ENCODE peak calls at places on chromosomes 7 and 10, in five cellular contexts. S is bronchial epithelial cell, P is OCI-LY7, D is transverse colon, X is body of pancreas. K is an unnamed sample.

GRCh38 chr7:150845471-150845870 is 6.8 kb upstream of the AOC1 start:
- DNase-seq in S (no peak), D (peak; percentile 26), P (no peak), X (no peak), K (no peak)

GRCh38 chr10:8311526-8312070 is 257.1 kb downstream of the GATA3 start:
- DNase-seq in P (no peak), S (no peak), D (no peak), X (no peak), K (no peak)

GRCh38 chr10:71975891-71976725 is 11.9 kb downstream of the CHST3 start:
- DNase-seq in S (peak; percentile 69), D (peak; percentile 45), X (no peak), P (no peak), K (no peak)

GRCh38 chr10:115045516-115045915 is 47.6 kb upstream of the ATRNL1 start:
- DNase-seq in P (no peak), S (no peak), D (no peak), X (peak; percentile 23), K (no peak)

GRCh38 chr10:5959581-5960069 is 17.7 kb downstream of the IL15RA start:
- DNase-seq in X (no peak), P (no peak), D (no peak), S (no peak), K (no peak)

GRCh38 chr10:132111871-132112341 is 46.2 kb downstream of the JAKMIP3 start:
- DNase-seq in D (no peak), X (peak; percentile 2), P (no peak), S (no peak), K (no peak)

GRCh38 chr7:2019693-2020511 is 212.8 kb downstream of the MAD1L1 start:
- DNase-seq in D (peak; percentile 41), P (no peak), X (peak; percentile 30), S (peak; percentile 5), K (peak; percentile 88)

GRCh38 chr7:157445246-157445955 is 108.6 kb downstream of the DNAJB6 start:
- DNase-seq in S (no peak), X (no peak), D (no peak), P (no peak), K (no peak)

GRCh38 chr7:50353894-50354595 is 49.5 kb downstream of the IKZF1 start:
- DNase-seq in D (no peak), S (no peak), X (no peak), P (no peak), K (no peak)

GRCh38 chr10:1739751-1740150 is 2.4 kb upstream of the ADARB2 start:
- DNase-seq in S (no peak), X (no peak), P (no peak), D (no peak), K (no peak)

GRCh38 chr10:110684800-110685446 is 40.8 kb downstream of the RBM20 start:
- DNase-seq in S (no peak), X (no peak), P (no peak), D (no peak), K (peak; percentile 22)

GRCh38 chr10:8369666-8370065 is 315.2 kb downstream of the GATA3 start:
- DNase-seq in X (no peak), P (no peak), D (no peak), S (peak; percentile 30), K (no peak)

GRCh38 chr10:33703897-33704825 is 369.7 kb upstream of the NRP1 start:
- DNase-seq in X (no peak), S (peak; percentile 74), P (no peak), D (no peak), K (peak; percentile 70)

GRCh38 chr7:7526006-7526405 is 9.7 kb downstream of the COL28A1 start:
- DNase-seq in D (no peak), S (no peak), X (no peak), P (no peak), K (no peak)

GRCh38 chr10:125159932-125160855 is at the start of gene CTBP2:
- DNase-seq in S (no peak), D (peak; percentile 59), P (no peak), X (peak; percentile 64), K (no peak)

GRCh38 chr7:106126170-106126938 is 14.2 kb upstream of the SYPL1 start:
- DNase-seq in S (peak; percentile 82), X (no peak), P (no peak), D (peak; percentile 42), K (no peak)

GRCh38 chr10:61899997-61900828 is 1.3 kb upstream of the ARID5B start:
- DNase-seq in S (peak; percentile 90), X (peak; percentile 61), P (peak; percentile 92), D (peak; percentile 85), K (no peak)

GRCh38 chr7:106377847-106378361 is 93.1 kb upstream of the NAMPT start:
- DNase-seq in X (no peak), D (no peak), P (no peak), S (no peak), K (no peak)

GRCh38 chr10:122786269-122786668 is 59.4 kb downstream of the CUZD1 start:
- DNase-seq in X (no peak), D (no peak), P (peak; percentile 11), S (peak; percentile 18), K (no peak)

GRCh38 chr10:127736915-127737562 is at the start of gene FOXI2:
- DNase-seq in S (no peak), P (no peak), D (no peak), X (no peak), K (no peak)

GRCh38 chr7:48038815-48039496 is 3.6 kb downstream of the C7orf57 start:
- DNase-seq in P (no peak), D (no peak), S (no peak), X (no peak), K (no peak)

GRCh38 chr10:14396441-14397048 is 65.8 kb upstream of the FRMD4A start:
- DNase-seq in X (no peak), D (no peak), S (no peak), P (no peak), K (no peak)

GRCh38 chr7:153370092-153370491 is 610.5 kb downstream of the ACTR3B start:
- DNase-seq in S (no peak), D (no peak), X (no peak), P (no peak), K (no peak)

GRCh38 chr10:27038168-27038567 is 62.1 kb downstream of the ANKRD26 start:
- DNase-seq in X (no peak), D (no peak), S (no peak), P (no peak), K (no peak)

GRCh38 chr10:50512214-50512595 is 111.6 kb downstream of the SGMS1 start:
- DNase-seq in P (no peak), S (no peak), D (no peak), X (no peak), K (no peak)

GRCh38 chr7:116522247-116522646 is 2.6 kb upstream of the CAV1 start:
- DNase-seq in D (no peak), X (no peak), P (no peak), S (peak; percentile 96), K (peak; percentile 62)

GRCh38 chr7:52168085-52168484 is 851.5 kb upstream of the COBL start:
- DNase-seq in X (no peak), D (no peak), S (no peak), P (peak; percentile 1), K (no peak)

GRCh38 chr10:97676770-97677581 is 10.1 kb downstream of the AVPI1 start:
- DNase-seq in D (peak; percentile 53), S (peak; percentile 65), X (peak; percentile 47), P (peak; percentile 69), K (no peak)

GRCh38 chr10:22086730-22087364 is 83.3 kb upstream of the DNAJC1 start:
- DNase-seq in X (peak; percentile 95), S (peak; percentile 67), D (peak; percentile 66), P (no peak), K (peak; percentile 28)

GRCh38 chr7:81791578-81792524 is 22.0 kb upstream of the HGF start:
- DNase-seq in D (no peak), X (no peak), P (peak; percentile 39), S (no peak), K (no peak)

GRCh38 chr7:93860261-93860660 is 30.3 kb downstream of the TFPI2 start:
- DNase-seq in S (peak; percentile 96), D (no peak), P (no peak), X (no peak), K (no peak)

GRCh38 chr7:50336909-50337703 is 32.6 kb downstream of the IKZF1 start:
- DNase-seq in X (no peak), D (no peak), P (no peak), S (no peak), K (no peak)

GRCh38 chr7:51141451-51141971 is 175.1 kb downstream of the COBL start:
- DNase-seq in P (peak; percentile 7), D (no peak), S (peak; percentile 50), X (no peak), K (no peak)

DNA sequence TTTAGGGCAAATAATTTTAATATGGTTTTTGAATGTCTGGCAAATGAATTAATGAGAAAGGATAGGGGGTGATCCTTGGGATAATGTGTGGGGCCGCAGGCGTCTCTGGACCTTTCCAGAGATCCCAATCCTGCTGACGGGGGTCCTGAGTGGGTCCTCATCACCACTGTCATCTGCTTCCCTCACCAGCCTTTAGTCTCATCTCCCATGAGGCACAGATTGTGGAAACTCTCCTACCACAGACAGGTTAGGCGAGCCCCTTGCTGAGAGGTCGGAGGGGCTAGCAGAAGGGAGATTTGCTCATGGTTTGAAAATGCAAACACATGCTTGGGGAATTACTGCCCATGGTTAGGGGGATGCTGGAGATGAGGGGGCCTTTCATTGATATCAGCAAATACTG is 484.6 kb downstream of the RPS24 start:
- DNase-seq in P (no peak), D (no peak), S (no peak), X (no peak), K (no peak)
- H3K4me3 ChIP-seq in P (no peak overlapping the region), D (no peak overlapping the region), S (no peak overlapping the region), X (no peak overlapping the region), K (no peak overlapping the region)

DNA sequence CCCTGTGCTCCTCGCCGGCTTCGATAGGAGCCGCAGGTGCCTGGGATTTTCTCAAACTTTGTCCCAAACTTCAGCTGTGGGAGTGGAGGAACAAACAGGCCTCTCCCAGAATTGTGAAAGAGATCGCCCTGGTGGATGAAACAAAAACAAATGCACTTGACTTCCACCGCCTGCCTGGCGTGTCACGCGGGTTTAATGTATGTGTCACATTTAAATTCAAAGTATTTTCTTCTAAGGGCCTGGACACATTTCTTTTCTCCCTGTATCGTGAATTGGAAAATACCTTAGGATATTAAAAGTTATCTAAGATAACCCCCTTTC is 694 bp upstream of the WASL start:
- DNase-seq in S (peak; percentile 79), D (no peak), X (no peak), P (peak; percentile 66), K (no peak)
- TF ChIP-seq CTCF in S (no peak), D (no peak), X (peak; percentile 26), P (no peak), K (peak; percentile 27)

GRCh38 chr7:101237206-101238067 is at the start of gene CLDN15:
- DNase-seq in X (peak; percentile 52), D (peak; percentile 85), P (no peak), S (no peak), K (no peak)

GRCh38 chr7:101235050-101235449 is 2.6 kb downstream of the CLDN15 start:
- DNase-seq in D (no peak), S (no peak), X (no peak), P (no peak), K (no peak)

GRCh38 chr7:101234636-101235035 is 3.0 kb downstream of the CLDN15 start:
- DNase-seq in X (no peak), D (peak; percentile 58), P (no peak), S (no peak), K (no peak)

GRCh38 chr7:101235522-101235921 is 2.1 kb downstream of the CLDN15 start:
- DNase-seq in S (no peak), P (no peak), D (peak; percentile 82), X (no peak), K (no peak)

GRCh38 chr7:101236292-101236691 is 1.3 kb downstream of the CLDN15 start:
- DNase-seq in S (no peak), P (no peak), D (no peak), X (no peak), K (no peak)
- H3K36me3 ChIP-seq in S (peaks cover 31% of the 10 kb centered on the region), P (peaks cover 33% of the 10 kb centered on the region), D (peaks cover 7% of the 10 kb centered on the region), X (peaks cover 1% of the 10 kb centered on the region), K (peaks cover 25% of the 10 kb centered on the region)

GRCh38 chr10:13382759-13383753 is 35.0 kb upstream of the SEPHS1 start:
- DNase-seq in P (no peak), S (peak; percentile 33), D (peak; percentile 89), X (peak; percentile 66), K (no peak)
- H3K4me3 ChIP-seq in P (no peak overlapping the region), S (peak overlapping the region; percentile 36), D (peak overlapping the region; percentile 41), X (peak overlapping the region; percentile 32), K (no peak overlapping the region)

K was measured in BJ.